ENCODE peak calls at places on chromosomes 7 and 10, in four cellular contexts. S, T, W and F are unnamed samples.

GRCh38 chr7:41599760-41600159 is 103.1 kb downstream of the INHBA start:
- DNase-seq in S (no peak), W (no peak), T (no peak), F (peak; percentile 72)

GRCh38 chr7:6608794-6609193 is 6.6 kb upstream of the ZNF853 start:
- DNase-seq in T (no peak), W (no peak), S (no peak), F (no peak)

GRCh38 chr7:7970113-7970619 is 1.6 kb downstream of the GLCCI1 start:
- DNase-seq in W (no peak), T (peak; percentile 14), S (no peak), F (no peak)

GRCh38 chr10:99906470-99906869 is 103.3 kb downstream of the DNMBP start:
- DNase-seq in T (no peak), S (peak; percentile 96), W (peak; percentile 95), F (no peak)

GRCh38 chr7:98997836-98998235 is 119.5 kb downstream of the TRRAP start:
- DNase-seq in W (no peak), S (no peak), T (no peak), F (no peak)

GRCh38 chr10:88114368-88114767 is 250.9 kb downstream of the PTEN start:
- DNase-seq in T (no peak), W (peak; percentile 50), S (peak; percentile 25), F (peak; percentile 73)

GRCh38 chr7:121076350-121077164 is 88.0 kb downstream of the CPED1 start:
- DNase-seq in W (peak; percentile 79), T (no peak), S (peak; percentile 93), F (no peak)

GRCh38 chr10:8581521-8582225 is 527.2 kb downstream of the GATA3 start:
- DNase-seq in T (no peak), S (no peak), W (no peak), F (no peak)

GRCh38 chr7:116226664-116227063 is 16.3 kb downstream of the TES start:
- DNase-seq in T (no peak), S (peak; percentile 7), W (no peak), F (no peak)
- H3K4ac ChIP-seq in T (no peak overlapping the region), S (peak overlapping the region; percentile 24), W (no peak overlapping the region), F (no peak overlapping the region)

GRCh38 chr10:19194866-19195265 is 146.3 kb downstream of the MALRD1 start:
- DNase-seq in S (no peak), T (no peak), W (no peak), F (no peak)
- H3K4ac ChIP-seq in S (no peak overlapping the region), T (no peak overlapping the region), W (no peak overlapping the region), F (no peak overlapping the region)

GRCh38 chr10:34719336-34719735 is 95.8 kb downstream of the PARD3 start:
- DNase-seq in W (peak; percentile 17), T (no peak), S (no peak), F (no peak)

GRCh38 chr10:34721201-34721840 is 93.8 kb downstream of the PARD3 start:
- DNase-seq in T (no peak), W (peak; percentile 80), S (peak; percentile 68), F (no peak)

GRCh38 chr10:34717429-34717828 is 97.7 kb downstream of the PARD3 start:
- DNase-seq in T (no peak), W (peak; percentile 23), S (no peak), F (no peak)

GRCh38 chr10:34722404-34722803 is 92.7 kb downstream of the PARD3 start:
- DNase-seq in T (no peak), W (no peak), S (no peak), F (no peak)

GRCh38 chr10:34719746-34720145 is 95.3 kb downstream of the PARD3 start:
- DNase-seq in S (no peak), W (no peak), T (no peak), F (no peak)
- H3K4ac ChIP-seq in S (no peak overlapping the region), W (peak overlapping the region; percentile 85), T (no peak overlapping the region), F (no peak overlapping the region)

GRCh38 chr10:75209325-75210192 is 1.0 kb upstream of the VDAC2 start:
- DNase-seq in S (peak; percentile 65), W (peak; percentile 81), T (no peak), F (no peak)
- H3K4ac ChIP-seq in S (peak overlapping the region; percentile 99), W (peak overlapping the region; percentile 100), T (peak overlapping the region; percentile 26), F (no peak overlapping the region)

DNA sequence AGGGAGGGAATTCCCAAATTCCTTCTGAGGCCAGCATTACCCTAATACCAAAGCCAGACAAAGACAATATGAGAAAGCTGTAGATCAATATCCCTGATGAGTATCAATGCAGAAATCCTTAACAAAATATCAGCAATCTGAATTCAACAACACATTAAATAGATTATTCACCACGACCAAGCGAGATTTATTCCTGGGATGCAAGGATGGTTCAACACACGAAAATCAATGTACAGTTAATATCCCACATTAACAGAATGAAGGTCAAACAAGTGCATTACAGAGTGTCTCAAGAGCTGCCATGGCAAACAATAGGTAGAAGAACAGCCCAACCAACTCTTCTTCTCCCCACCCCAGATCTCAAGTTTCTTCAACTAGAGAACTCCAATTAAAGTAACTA is 6.1 kb downstream of the ECD start:
- DNase-seq in W (no peak), S (no peak), T (no peak), F (no peak)
- H3K4ac ChIP-seq in W (no peak overlapping the region), S (no peak overlapping the region), T (no peak overlapping the region), F (no peak overlapping the region)

DNA sequence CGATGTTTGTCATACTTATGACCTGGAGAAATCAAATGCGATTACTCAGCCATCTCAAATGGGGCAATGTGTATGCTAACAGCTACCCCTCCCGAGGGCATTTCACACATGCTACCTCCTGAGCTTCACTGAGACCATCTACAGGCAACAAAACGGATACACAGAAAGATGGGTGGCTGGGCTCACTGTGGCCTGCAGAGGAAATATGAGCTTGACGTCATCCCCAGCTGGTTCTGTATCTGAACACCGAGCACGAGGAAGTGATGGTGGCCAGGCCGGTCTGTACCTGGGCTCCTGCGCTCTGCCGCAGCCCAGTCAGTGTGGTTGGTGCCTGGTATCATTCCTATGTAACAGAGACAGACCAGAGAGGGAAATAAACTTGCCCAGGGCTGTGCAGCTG is 374.3 kb downstream of the RPS24 start:
- DNase-seq in S (no peak), W (no peak), T (no peak), F (peak; percentile 18)
- H3K4ac ChIP-seq in S (no peak overlapping the region), W (no peak overlapping the region), T (no peak overlapping the region), F (no peak overlapping the region)

GRCh38 chr10:71222541-71223364 is 10.4 kb downstream of the UNC5B start:
- DNase-seq in T (no peak), W (peak; percentile 47), S (peak; percentile 79), F (peak; percentile 63)
- H3K4ac ChIP-seq in T (no peak overlapping the region), W (no peak overlapping the region), S (no peak overlapping the region), F (no peak overlapping the region)

DNA sequence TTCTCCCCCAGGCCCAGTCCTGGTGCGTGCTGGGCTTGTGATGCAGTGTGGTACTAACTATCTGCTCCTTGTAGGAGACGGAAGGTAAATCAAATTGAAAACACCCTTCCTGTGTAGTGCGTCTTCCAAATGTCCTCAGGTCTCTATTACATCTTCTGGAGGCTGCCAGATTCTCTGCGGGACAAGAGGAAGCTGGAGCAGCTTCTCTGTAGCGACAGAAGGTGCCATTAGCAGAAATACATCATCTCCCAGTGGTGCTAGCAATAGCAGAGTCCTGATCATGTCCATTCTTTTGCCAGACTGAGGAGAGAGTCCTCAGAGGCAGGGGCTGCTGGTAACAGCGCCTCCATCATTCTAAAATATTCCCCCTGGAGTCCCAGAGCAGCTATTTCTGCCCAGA is 675.2 kb downstream of the LRMDA start:
- DNase-seq in S (no peak), T (no peak), W (no peak), F (no peak)
- H3K4ac ChIP-seq in S (no peak overlapping the region), T (no peak overlapping the region), W (peak overlapping the region; percentile 82), F (no peak overlapping the region)

GRCh38 chr7:100098913-100099312 is 2.3 kb downstream of the MCM7 start:
- DNase-seq in W (no peak), T (no peak), S (no peak), F (no peak)
- H3K4ac ChIP-seq in W (no peak overlapping the region), T (no peak overlapping the region), S (no peak overlapping the region), F (no peak overlapping the region)